ENCODE peak calls at places on chromosomes 5 and 9, in seven cellular contexts. One of them, this sample, is unnamed.

GRCh38 chr5:32138839-32139493 is 35.2 kb downstream of the GOLPH3 start:
- DNase-seq in right atrium auricular region: no peak
- DNase-seq in A549: no peak
- DNase-seq in HepG2: no peak
- DNase-seq in astrocyte: peak; percentile 41
- DNase-seq in spleen: no peak
- DNase-seq in lower lobe of right lung: peak; percentile 69
- DNase-seq in this sample: no peak

GRCh38 chr9:72280913-72281500 is 84.0 kb downstream of the ZFAND5 start:
- DNase-seq in right atrium auricular region: peak; percentile 67
- DNase-seq in A549: peak; percentile 77
- DNase-seq in HepG2: peak; percentile 38
- DNase-seq in astrocyte: peak; percentile 35
- DNase-seq in spleen: peak; percentile 89
- DNase-seq in lower lobe of right lung: peak; percentile 77
- DNase-seq in this sample: peak; percentile 86

GRCh38 chr9:116572095-116572748 is 114.9 kb upstream of the TRIM32 start:
- DNase-seq in right atrium auricular region: peak; percentile 90
- DNase-seq in A549: peak; percentile 87
- DNase-seq in HepG2: peak; percentile 64
- DNase-seq in astrocyte: peak; percentile 46
- DNase-seq in spleen: no peak
- DNase-seq in lower lobe of right lung: peak; percentile 86
- DNase-seq in this sample: peak; percentile 94

GRCh38 chr9:127388037-127388855 is 8.7 kb upstream of the SLC2A8 start:
- DNase-seq in right atrium auricular region: peak; percentile 87
- DNase-seq in A549: peak; percentile 82
- DNase-seq in HepG2: peak; percentile 96
- DNase-seq in astrocyte: peak; percentile 96
- DNase-seq in spleen: peak; percentile 66
- DNase-seq in lower lobe of right lung: no peak
- DNase-seq in this sample: peak; percentile 70

GRCh38 chr5:175214152-175214551 is 229.8 kb downstream of the DRD1 start:
- DNase-seq in right atrium auricular region: no peak
- DNase-seq in A549: peak; percentile 52
- DNase-seq in HepG2: no peak
- DNase-seq in astrocyte: peak; percentile 95
- DNase-seq in spleen: no peak
- DNase-seq in lower lobe of right lung: no peak
- DNase-seq in this sample: no peak

GRCh38 chr5:15806613-15807012 is 306.6 kb downstream of the FBXL7 start:
- DNase-seq in right atrium auricular region: no peak
- DNase-seq in A549: no peak
- DNase-seq in HepG2: no peak
- DNase-seq in astrocyte: no peak
- DNase-seq in spleen: no peak
- DNase-seq in lower lobe of right lung: no peak
- DNase-seq in this sample: no peak

GRCh38 chr9:130632081-130632710 is 32.2 kb upstream of the PRDM12 start:
- DNase-seq in right atrium auricular region: no peak
- DNase-seq in A549: no peak
- DNase-seq in HepG2: no peak
- DNase-seq in astrocyte: no peak
- DNase-seq in spleen: peak; percentile 42
- DNase-seq in lower lobe of right lung: no peak
- DNase-seq in this sample: no peak

GRCh38 chr5:100584889-100585288 is 49.7 kb downstream of the FAM174A start:
- DNase-seq in right atrium auricular region: no peak
- DNase-seq in A549: no peak
- DNase-seq in HepG2: no peak
- DNase-seq in astrocyte: no peak
- DNase-seq in spleen: no peak
- DNase-seq in lower lobe of right lung: no peak
- DNase-seq in this sample: no peak

GRCh38 chr5:16666861-16667481 is 50.2 kb upstream of the RETREG1 start:
- DNase-seq in right atrium auricular region: no peak
- DNase-seq in A549: no peak
- DNase-seq in HepG2: peak; percentile 7
- DNase-seq in astrocyte: no peak
- DNase-seq in spleen: no peak
- DNase-seq in lower lobe of right lung: no peak
- DNase-seq in this sample: no peak

GRCh38 chr5:155729684-155730059 is 597.3 kb upstream of the SGCD start:
- DNase-seq in right atrium auricular region: no peak
- DNase-seq in A549: no peak
- DNase-seq in HepG2: no peak
- DNase-seq in astrocyte: no peak
- DNase-seq in spleen: peak; percentile 63
- DNase-seq in lower lobe of right lung: peak; percentile 26
- DNase-seq in this sample: no peak

GRCh38 chr5:141734501-141735231 is 52.6 kb upstream of the ARAP3 start:
- DNase-seq in right atrium auricular region: no peak
- DNase-seq in A549: peak; percentile 36
- DNase-seq in HepG2: no peak
- DNase-seq in astrocyte: peak; percentile 33
- DNase-seq in spleen: no peak
- DNase-seq in lower lobe of right lung: no peak
- DNase-seq in this sample: no peak

GRCh38 chr9:8904971-8905370 is 1105.4 kb upstream of the DMAC1 start:
- DNase-seq in right atrium auricular region: no peak
- DNase-seq in A549: no peak
- DNase-seq in HepG2: no peak
- DNase-seq in astrocyte: no peak
- DNase-seq in spleen: no peak
- DNase-seq in lower lobe of right lung: no peak
- DNase-seq in this sample: no peak

GRCh38 chr9:88922091-88922490 is 69.2 kb upstream of the S1PR3 start:
- DNase-seq in right atrium auricular region: no peak
- DNase-seq in A549: no peak
- DNase-seq in HepG2: no peak
- DNase-seq in astrocyte: no peak
- DNase-seq in spleen: no peak
- DNase-seq in lower lobe of right lung: no peak
- DNase-seq in this sample: no peak

GRCh38 chr5:29942089-29942488 is 1251.4 kb upstream of the CDH6 start:
- DNase-seq in right atrium auricular region: no peak
- DNase-seq in A549: no peak
- DNase-seq in HepG2: no peak
- DNase-seq in astrocyte: no peak
- DNase-seq in spleen: no peak
- DNase-seq in lower lobe of right lung: no peak
- DNase-seq in this sample: no peak

GRCh38 chr9:6703898-6704639 is 53.7 kb upstream of the KDM4C start:
- DNase-seq in right atrium auricular region: peak; percentile 89
- DNase-seq in A549: peak; percentile 92
- DNase-seq in HepG2: peak; percentile 68
- DNase-seq in astrocyte: peak; percentile 64
- DNase-seq in spleen: peak; percentile 96
- DNase-seq in lower lobe of right lung: peak; percentile 95
- DNase-seq in this sample: peak; percentile 93

GRCh38 chr5:54738118-54738972 is 220.8 kb downstream of the SNX18 start:
- DNase-seq in right atrium auricular region: peak; percentile 80
- DNase-seq in A549: no peak
- DNase-seq in HepG2: no peak
- DNase-seq in astrocyte: peak; percentile 35
- DNase-seq in spleen: peak; percentile 84
- DNase-seq in lower lobe of right lung: peak; percentile 76
- DNase-seq in this sample: peak; percentile 82

GRCh38 chr5:132465095-132465707 is 25.4 kb downstream of the IRF1 start:
- DNase-seq in right atrium auricular region: no peak
- DNase-seq in A549: no peak
- DNase-seq in HepG2: no peak
- DNase-seq in astrocyte: no peak
- DNase-seq in spleen: peak; percentile 77
- DNase-seq in lower lobe of right lung: no peak
- DNase-seq in this sample: peak; percentile 55

GRCh38 chr9:126386088-126386487 is 59.5 kb downstream of the MVB12B start:
- DNase-seq in right atrium auricular region: peak; percentile 55
- DNase-seq in A549: peak; percentile 42
- DNase-seq in HepG2: peak; percentile 37
- DNase-seq in astrocyte: no peak
- DNase-seq in spleen: no peak
- DNase-seq in lower lobe of right lung: no peak
- DNase-seq in this sample: no peak
- H3K4me1 ChIP-seq in right atrium auricular region: no peaks in the 10 kb centered on the region
- H3K4me1 ChIP-seq in A549: no peaks in the 10 kb centered on the region
- H3K4me1 ChIP-seq in HepG2: no peaks in the 10 kb centered on the region
- H3K4me1 ChIP-seq in astrocyte: no peaks in the 10 kb centered on the region
- H3K4me1 ChIP-seq in spleen: peaks cover 31% of the 10 kb centered on the region
- H3K4me1 ChIP-seq in lower lobe of right lung: peaks cover 38% of the 10 kb centered on the region
- H3K4me1 ChIP-seq in this sample: no peaks in the 10 kb centered on the region

GRCh38 chr9:125638239-125638638 is 68.8 kb downstream of the MAPKAP1 start:
- DNase-seq in right atrium auricular region: no peak
- DNase-seq in A549: no peak
- DNase-seq in HepG2: no peak
- DNase-seq in astrocyte: no peak
- DNase-seq in spleen: no peak
- DNase-seq in lower lobe of right lung: no peak
- DNase-seq in this sample: no peak
- H3K4me1 ChIP-seq in right atrium auricular region: no peaks in the 10 kb centered on the region
- H3K4me1 ChIP-seq in A549: peaks cover 14% of the 10 kb centered on the region
- H3K4me1 ChIP-seq in HepG2: peaks cover 11% of the 10 kb centered on the region
- H3K4me1 ChIP-seq in astrocyte: peaks cover 13% of the 10 kb centered on the region
- H3K4me1 ChIP-seq in spleen: peaks cover 68% of the 10 kb centered on the region
- H3K4me1 ChIP-seq in lower lobe of right lung: peaks cover 29% of the 10 kb centered on the region
- H3K4me1 ChIP-seq in this sample: no peaks in the 10 kb centered on the region

DNA sequence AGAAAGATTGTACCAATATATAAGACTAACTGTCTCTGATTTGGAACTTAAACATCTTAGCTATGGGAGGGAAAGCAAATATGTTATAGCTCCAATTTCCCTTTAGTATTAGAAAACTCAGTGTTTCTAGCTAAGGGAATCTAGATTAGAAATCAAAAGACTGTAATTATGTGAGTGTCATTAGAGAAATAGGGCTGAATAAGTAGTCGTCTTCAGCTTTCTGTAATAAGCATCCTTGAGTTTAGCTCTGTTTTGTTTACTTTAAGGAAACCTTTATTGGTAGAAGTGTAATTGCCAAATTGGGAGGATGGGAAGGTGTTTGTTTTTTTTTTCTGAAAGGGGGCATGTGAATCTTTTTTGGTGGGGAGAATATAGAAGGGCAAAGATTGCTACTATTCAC is 5.2 kb downstream of the DMXL1 start:
- DNase-seq in right atrium auricular region: no peak
- DNase-seq in A549: no peak
- DNase-seq in HepG2: no peak
- DNase-seq in astrocyte: no peak
- DNase-seq in spleen: no peak
- DNase-seq in lower lobe of right lung: no peak
- DNase-seq in this sample: no peak
- H3K4me1 ChIP-seq in right atrium auricular region: no peaks in the 10 kb centered on the region
- H3K4me1 ChIP-seq in A549: peaks cover 14% of the 10 kb centered on the region
- H3K4me1 ChIP-seq in HepG2: peaks cover 33% of the 10 kb centered on the region
- H3K4me1 ChIP-seq in astrocyte: peaks cover 10% of the 10 kb centered on the region
- H3K4me1 ChIP-seq in spleen: peaks cover 85% of the 10 kb centered on the region
- H3K4me1 ChIP-seq in lower lobe of right lung: peaks cover 43% of the 10 kb centered on the region
- H3K4me1 ChIP-seq in this sample: peaks cover 35% of the 10 kb centered on the region

GRCh38 chr5:135356522-135357318 is 42.3 kb downstream of the MACROH2A1 start:
- DNase-seq in right atrium auricular region: peak; percentile 81
- DNase-seq in A549: no peak
- DNase-seq in HepG2: no peak
- DNase-seq in astrocyte: peak; percentile 54
- DNase-seq in spleen: peak; percentile 75
- DNase-seq in lower lobe of right lung: no peak
- DNase-seq in this sample: peak; percentile 89

GRCh38 chr5:135364416-135365262 is 34.4 kb downstream of the MACROH2A1 start:
- DNase-seq in right atrium auricular region: no peak
- DNase-seq in A549: no peak
- DNase-seq in HepG2: no peak
- DNase-seq in astrocyte: no peak
- DNase-seq in spleen: no peak
- DNase-seq in lower lobe of right lung: no peak
- DNase-seq in this sample: no peak

GRCh38 chr5:135362102-135362501 is 36.9 kb downstream of the MACROH2A1 start:
- DNase-seq in right atrium auricular region: no peak
- DNase-seq in A549: no peak
- DNase-seq in HepG2: no peak
- DNase-seq in astrocyte: no peak
- DNase-seq in spleen: no peak
- DNase-seq in lower lobe of right lung: no peak
- DNase-seq in this sample: no peak

GRCh38 chr5:135359374-135360165 is 39.5 kb downstream of the MACROH2A1 start:
- DNase-seq in right atrium auricular region: no peak
- DNase-seq in A549: no peak
- DNase-seq in HepG2: no peak
- DNase-seq in astrocyte: no peak
- DNase-seq in spleen: peak; percentile 12
- DNase-seq in lower lobe of right lung: no peak
- DNase-seq in this sample: no peak

GRCh38 chr5:135360278-135361274 is 38.5 kb downstream of the MACROH2A1 start:
- DNase-seq in right atrium auricular region: no peak
- DNase-seq in A549: no peak
- DNase-seq in HepG2: no peak
- DNase-seq in astrocyte: no peak
- DNase-seq in spleen: peak; percentile 61
- DNase-seq in lower lobe of right lung: no peak
- DNase-seq in this sample: no peak
- H3K4me1 ChIP-seq in right atrium auricular region: no peaks in the 10 kb centered on the region
- H3K4me1 ChIP-seq in A549: no peaks in the 10 kb centered on the region
- H3K4me1 ChIP-seq in HepG2: peaks cover under 1% of the 10 kb centered on the region
- H3K4me1 ChIP-seq in astrocyte: peaks cover 13% of the 10 kb centered on the region
- H3K4me1 ChIP-seq in spleen: peaks cover 43% of the 10 kb centered on the region
- H3K4me1 ChIP-seq in lower lobe of right lung: peaks cover 19% of the 10 kb centered on the region
- H3K4me1 ChIP-seq in this sample: peaks cover 43% of the 10 kb centered on the region

GRCh38 chr5:169950333-169950732 is 30.0 kb downstream of the INSYN2B start:
- DNase-seq in right atrium auricular region: no peak
- DNase-seq in A549: no peak
- DNase-seq in HepG2: no peak
- DNase-seq in astrocyte: no peak
- DNase-seq in spleen: no peak
- DNase-seq in lower lobe of right lung: no peak
- DNase-seq in this sample: no peak
- H3K4me1 ChIP-seq in right atrium auricular region: no peaks in the 10 kb centered on the region
- H3K4me1 ChIP-seq in A549: peaks cover 7% of the 10 kb centered on the region
- H3K4me1 ChIP-seq in HepG2: no peaks in the 10 kb centered on the region
- H3K4me1 ChIP-seq in astrocyte: peaks cover 28% of the 10 kb centered on the region
- H3K4me1 ChIP-seq in spleen: peaks cover 11% of the 10 kb centered on the region
- H3K4me1 ChIP-seq in lower lobe of right lung: no peaks in the 10 kb centered on the region
- H3K4me1 ChIP-seq in this sample: no peaks in the 10 kb centered on the region

This sample was measured in sigmoid colon.